ENCODE peak calls at places on chromosome 22, in four cellular contexts. I is GM12865, K is AG10803, P is NB4. Y is an unnamed sample.
A peak's percentile ranks its signal among the peaks of the same experiment; 100 is the strongest.

GRCh38 chr22:31344369-31345330 is 1.5 kb downstream of the PATZ1 start:
- DNase-seq in P (peak; percentile 79), K (peak; percentile 39), I (peak; percentile 39), Y (peak; percentile 64)

GRCh38 chr22:25105817-25106650 is 93.6 kb upstream of the CRYBB3 start:
- DNase-seq in P (peak; percentile 25), I (no peak), K (no peak), Y (no peak)

GRCh38 chr22:23066200-23067022 is 3.9 kb upstream of the GNAZ start:
- DNase-seq in K (no peak), P (no peak), I (no peak), Y (no peak)

GRCh38 chr22:40502919-40503318 is 132.5 kb downstream of the SGSM3 start:
- DNase-seq in P (no peak), I (no peak), K (no peak), Y (no peak)

GRCh38 chr22:44625981-44626687 is 75.9 kb upstream of the PRR5 start:
- DNase-seq in P (peak; percentile 70), K (peak; percentile 45), I (peak; percentile 71), Y (no peak)

GRCh38 chr22:30423296-30423958 is 2.1 kb upstream of the MTFP1 start:
- DNase-seq in P (peak; percentile 63), I (peak; percentile 56), K (no peak), Y (no peak)

GRCh38 chr22:17243524-17243923 is 24.3 kb upstream of the ADA2 start:
- DNase-seq in P (peak; percentile 52), K (no peak), I (peak; percentile 92), Y (no peak)

GRCh38 chr22:34588893-34589545 is 476.9 kb upstream of the ISX start:
- DNase-seq in K (no peak), I (no peak), P (no peak), Y (no peak)

GRCh38 chr22:45010532-45010900 is 711 bp upstream of the PHF21B start:
- DNase-seq in I (no peak), P (no peak), K (no peak), Y (no peak)

GRCh38 chr22:46934746-46935491 is 172.5 kb downstream of the TBC1D22A start:
- DNase-seq in P (peak; percentile 90), K (peak; percentile 84), I (peak; percentile 86), Y (no peak)

GRCh38 chr22:49961601-49962011 is 1.0 kb downstream of the PIM3 start:
- DNase-seq in P (no peak), I (no peak), K (no peak), Y (no peak)

GRCh38 chr22:46185263-46185662 is 34.9 kb downstream of the PPARA start:
- DNase-seq in I (no peak), K (no peak), P (peak; percentile 35), Y (no peak)

GRCh38 chr22:16968218-16968595 is 39.8 kb downstream of the GAB4 start:
- DNase-seq in K (no peak), I (no peak), P (no peak), Y (no peak)

GRCh38 chr22:17588606-17589005 is 25.3 kb downstream of the SLC25A18 start:
- DNase-seq in K (no peak), P (no peak), I (no peak), Y (no peak)

GRCh38 chr22:32987081-32987631 is 71.0 kb downstream of the SYN3 start:
- DNase-seq in P (no peak), I (no peak), K (peak; percentile 77), Y (no peak)

GRCh38 chr22:47122441-47123000 is 360.1 kb downstream of the TBC1D22A start:
- DNase-seq in I (no peak), K (no peak), P (no peak), Y (no peak)

GRCh38 chr22:34971456-34971855 is 94.5 kb upstream of the ISX start:
- DNase-seq in P (no peak), I (no peak), K (no peak), Y (no peak)

GRCh38 chr22:19873138-19873959 is 18.7 kb upstream of the GNB1L start:
- DNase-seq in K (no peak), P (no peak), I (no peak), Y (no peak)